ENCODE peak calls at places on chromosomes 11 and 22, in seven cellular contexts. N is M059J; C is aorta; J is dorsolateral prefrontal cortex; T is NCI-H2081; G is stimulated activated CD4-positive, alpha-beta T cell treated with anti-CD3 and anti-CD28 coated beads, TNF-alpha, amount 100 ng/mL, for 24 hours; Y is HCT116. W is an unnamed sample.

GRCh38 chr11:83558281-83558680 is 272.1 kb upstream of the CCDC90B start:
- DNase-seq in N (no peak), J (no peak), Y (no peak), T (no peak), C (no peak), G (no peak), W (no peak)

GRCh38 chr22:17159504-17159951 is 451 bp upstream of the HDHD5 start:
- DNase-seq in J (peak), C (peak), T (peak), G (peak), Y (peak), N (peak), W (peak)

GRCh38 chr11:132099692-132100091 is 729.3 kb downstream of the NTM start:
- DNase-seq in T (no peak), C (no peak), N (no peak), Y (no peak), J (no peak), G (no peak), W (no peak)

GRCh38 chr22:17105143-17106129 is 15.7 kb downstream of the TMEM121B start:
- DNase-seq in N (no peak), Y (no peak), J (no peak), C (peak), T (no peak), G (no peak), W (no peak)

GRCh38 chr11:113447621-113448310 is 27.4 kb downstream of the DRD2 start:
- DNase-seq in G (no peak), T (no peak), J (no peak), C (no peak), Y (no peak), N (peak), W (no peak)

GRCh38 chr22:25930083-25930482 is 188.1 kb downstream of the MYO18B start:
- DNase-seq in G (no peak), Y (no peak), J (no peak), T (peak), N (no peak), C (no peak), W (no peak)

GRCh38 chr11:72321381-72321996 is 77.5 kb upstream of the PHOX2A start:
- DNase-seq in Y (no peak), C (no peak), T (no peak), G (no peak), J (no peak), N (peak), W (no peak)

GRCh38 chr11:8067929-8068575 is 13.0 kb upstream of the TUB start:
- DNase-seq in C (no peak), N (no peak), T (no peak), G (no peak), Y (no peak), J (no peak), W (no peak)

GRCh38 chr22:31323578-31324550 is 22.3 kb downstream of the PATZ1 start:
- DNase-seq in T (no peak), Y (no peak), J (no peak), C (no peak), G (no peak), N (no peak), W (no peak)

GRCh38 chr11:110471315-110471714 is 41.6 kb downstream of the FDX1 start:
- DNase-seq in Y (no peak), G (no peak), J (no peak), C (no peak), N (peak), T (no peak), W (no peak)

GRCh38 chr22:24404561-24405275 is 22.7 kb upstream of the ADORA2A start:
- DNase-seq in T (no peak), Y (no peak), C (no peak), G (no peak), J (no peak), N (no peak), W (no peak)

GRCh38 chr11:69972351-69972802 is 105.7 kb upstream of the ANO1 start:
- DNase-seq in C (no peak), J (no peak), T (no peak), N (no peak), G (no peak), Y (no peak), W (peak)

GRCh38 chr11:108221981-108222685 is at the start of gene NPAT:
- DNase-seq in C (no peak), Y (no peak), J (no peak), G (no peak), N (no peak), T (no peak), W (no peak)

GRCh38 chr11:47468598-47469214 is 19.8 kb upstream of the RAPSN start:
- DNase-seq in T (no peak), Y (no peak), G (no peak), J (no peak), N (no peak), C (peak), W (no peak)

GRCh38 chr11:64935634-64936081 is at the start of gene GPHA2:
- DNase-seq in N (no peak), Y (no peak), G (no peak), T (peak), C (no peak), J (no peak), W (no peak)

GRCh38 chr11:127226959-127227358 is 226.4 kb upstream of the KIRREL3 start:
- DNase-seq in Y (no peak), T (no peak), C (no peak), G (no peak), N (no peak), J (no peak), W (no peak)

GRCh38 chr11:122524532-122524882 is 131.0 kb upstream of the UBASH3B start:
- DNase-seq in J (no peak), T (no peak), Y (no peak), C (no peak), N (no peak), G (no peak), W (no peak)

GRCh38 chr22:49087716-49088660 is 739.7 kb downstream of the BRD1 start:
- DNase-seq in G (no peak), N (no peak), J (no peak), C (no peak), Y (no peak), T (no peak), W (no peak)

GRCh38 chr22:47107431-47107830 is 345.0 kb downstream of the TBC1D22A start:
- DNase-seq in J (no peak), Y (peak), C (no peak), T (no peak), G (no peak), N (peak), W (no peak)

GRCh38 chr22:24146190-24146616 is 35.1 kb upstream of the SUSD2 start:
- DNase-seq in Y (no peak), N (peak), J (no peak), C (no peak), G (peak), T (no peak), W (no peak)

GRCh38 chr11:8229299-8230177 is 34.1 kb downstream of the LMO1 start:
- DNase-seq in T (peak), G (no peak), Y (no peak), J (no peak), N (peak), C (no peak), W (no peak)

GRCh38 chr22:49394116-49394785 is 433.4 kb downstream of the BRD1 start:
- DNase-seq in Y (peak), J (no peak), G (peak), N (no peak), C (peak), T (no peak), W (no peak)

GRCh38 chr11:28835790-28836189 is 727.6 kb downstream of the METTL15 start:
- DNase-seq in C (no peak), N (peak), Y (no peak), J (no peak), T (no peak), G (no peak), W (no peak)

GRCh38 chr11:31636983-31637382 is 127.4 kb downstream of the ELP4 start:
- DNase-seq in G (no peak), Y (no peak), J (no peak), C (no peak), T (no peak), N (no peak), W (no peak)

GRCh38 chr11:64604458-64605247 is 13.6 kb downstream of the SLC22A12 start:
- DNase-seq in T (no peak), C (no peak), Y (no peak), N (no peak), J (no peak), G (no peak), W (no peak)

GRCh38 chr11:27194976-27195375 is 154.4 kb downstream of the BBOX1 start:
- DNase-seq in N (no peak), C (no peak), T (no peak), J (no peak), Y (no peak), G (no peak), W (no peak)